ENCODE peak calls at places on chromosomes 2 and 18, in seven cellular contexts. Y, R, F, L, W, V and O are unnamed samples.

GRCh38 chr2:99729104-99729503 is 239.3 kb upstream of the REV1 start:
- DNase-seq in Y (no peak), V (no peak), R (no peak), L (peak; percentile 14), W (no peak), F (no peak), O (no peak)

GRCh38 chr18:45521777-45522176 is 93.5 kb upstream of the SLC14A2 start:
- DNase-seq in V (peak; percentile 28), Y (no peak), F (peak; percentile 19), R (peak; percentile 85), L (no peak), W (no peak), O (peak; percentile 25)

GRCh38 chr2:151632993-151633592 is 101.2 kb downstream of the NEB start:
- DNase-seq in V (peak; percentile 26), L (peak; percentile 49), R (peak; percentile 53), W (no peak), Y (no peak), F (no peak), O (no peak)

GRCh38 chr2:167692191-167692590 is 555.2 kb downstream of the STK39 start:
- DNase-seq in V (peak; percentile 62), L (peak; percentile 38), R (peak; percentile 30), W (no peak), F (no peak), Y (no peak), O (no peak)

GRCh38 chr18:35469696-35470095 is 28.1 kb downstream of the INO80C start:
- DNase-seq in V (no peak), W (no peak), Y (no peak), R (peak; percentile 16), L (peak; percentile 47), F (no peak), O (no peak)

GRCh38 chr18:44474596-44474995 is 206.1 kb upstream of the SETBP1 start:
- DNase-seq in L (no peak), F (no peak), Y (no peak), V (no peak), W (no peak), R (no peak), O (no peak)

GRCh38 chr2:204491528-204491927 is 53.7 kb upstream of the PARD3B start:
- DNase-seq in V (peak; percentile 83), Y (no peak), R (peak; percentile 29), F (no peak), L (peak; percentile 76), W (no peak), O (no peak)

GRCh38 chr2:11393711-11394236 is 49.3 kb upstream of the ROCK2 start:
- DNase-seq in Y (no peak), V (no peak), F (no peak), W (no peak), L (peak; percentile 49), R (peak; percentile 54), O (no peak)

GRCh38 chr18:28018361-28018760 is 158.6 kb downstream of the CDH2 start:
- DNase-seq in Y (no peak), R (no peak), F (no peak), W (no peak), L (no peak), V (no peak), O (no peak)

GRCh38 chr18:48889981-48890735 is 60.6 kb downstream of the SMAD7 start:
- DNase-seq in Y (no peak), F (no peak), R (no peak), V (no peak), L (no peak), W (no peak), O (no peak)

GRCh38 chr2:59899692-59900091 is 653.8 kb downstream of the BCL11A start:
- DNase-seq in R (no peak), Y (no peak), W (no peak), F (no peak), V (no peak), L (no peak), O (no peak)

GRCh38 chr18:51149605-51150429 is 47.7 kb downstream of the MEX3C start:
- DNase-seq in Y (no peak), R (peak; percentile 69), L (peak; percentile 72), W (no peak), V (peak; percentile 84), F (no peak), O (no peak)

GRCh38 chr2:239246723-239247122 is 154.1 kb downstream of the HDAC4 start:
- DNase-seq in R (no peak), V (peak; percentile 70), L (no peak), Y (no peak), F (no peak), W (peak; percentile 60), O (no peak)

DNA sequence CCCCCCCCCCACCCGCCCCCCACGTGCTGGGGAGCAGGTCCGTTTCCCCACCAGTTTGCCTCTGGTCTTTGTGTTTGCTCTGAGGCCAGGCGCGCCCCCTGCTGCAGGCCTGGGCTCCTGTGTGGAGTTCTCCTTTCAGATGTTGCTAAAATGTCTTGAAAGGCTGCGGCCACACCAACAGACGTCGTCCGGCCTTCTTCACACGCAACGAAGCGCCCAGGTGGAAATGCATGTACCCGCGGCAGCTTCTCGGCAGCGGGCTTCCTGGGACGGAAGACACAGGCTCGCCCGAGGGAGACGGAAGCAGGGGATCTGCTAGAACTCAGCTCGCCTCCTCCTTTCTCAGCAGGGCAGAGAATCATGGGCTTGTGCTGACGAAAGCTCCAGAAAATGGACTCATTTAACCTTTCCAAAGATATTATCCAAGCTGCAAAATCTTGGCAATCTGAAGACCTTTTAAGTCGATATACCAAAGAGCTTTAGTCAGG is 125.3 kb upstream of the ZNF516 start:
- DNase-seq in Y (peak; percentile 60), R (peak; percentile 82), L (peak; percentile 77), V (peak; percentile 75), W (peak; percentile 76), F (peak; percentile 40), O (peak; percentile 36)
- TF ChIP-seq CTCF in Y (peak; percentile 81), R (peak; percentile 61), L (peak; percentile 78), V (peak; percentile 62), W (peak; percentile 57), F (peak; percentile 52), O (no peak)

DNA sequence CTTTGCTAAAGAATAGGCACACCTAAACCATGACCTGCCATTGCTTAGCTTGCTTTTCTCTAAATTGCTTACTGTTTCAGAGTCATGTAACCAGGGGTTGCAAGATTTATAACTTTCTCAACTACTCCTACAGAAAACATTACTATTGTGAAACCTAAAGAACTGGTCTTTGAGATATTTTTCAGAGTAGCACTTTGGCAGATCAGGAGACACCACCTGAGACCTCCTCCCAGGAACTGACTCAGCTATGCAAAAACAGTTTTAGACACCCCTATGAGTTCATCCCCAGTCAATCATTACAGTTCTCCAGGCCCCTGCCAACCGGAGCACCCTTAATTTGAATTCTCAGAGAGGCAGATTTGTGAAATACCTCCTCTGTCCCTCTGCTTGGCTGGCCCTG is 80.3 kb downstream of the MBOAT2 start:
- DNase-seq in F (no peak), Y (no peak), V (peak; percentile 21), W (no peak), L (peak; percentile 10), R (no peak), O (no peak)
- TF ChIP-seq CTCF in F (no peak), Y (no peak), V (no peak), W (no peak), L (no peak), R (no peak), O (no peak)

GRCh38 chr2:218382785-218383184 is 712 bp downstream of the SLC11A1 start:
- DNase-seq in W (no peak), Y (no peak), V (no peak), L (no peak), R (no peak), F (no peak), O (no peak)

GRCh38 chr2:218378053-218378452 is 4.0 kb upstream of the SLC11A1 start:
- DNase-seq in F (no peak), R (no peak), W (no peak), Y (no peak), V (peak; percentile 43), L (no peak), O (no peak)

GRCh38 chr2:218384975-218385374 is 2.9 kb downstream of the SLC11A1 start:
- DNase-seq in L (no peak), Y (no peak), V (no peak), R (no peak), W (no peak), F (no peak), O (no peak)

GRCh38 chr2:218383892-218384519 is 1.9 kb downstream of the SLC11A1 start:
- DNase-seq in L (peak; percentile 22), F (no peak), W (no peak), R (no peak), Y (no peak), V (peak; percentile 77), O (no peak)

GRCh38 chr2:218381916-218382366 is at the start of gene SLC11A1:
- DNase-seq in F (no peak), R (no peak), W (peak; percentile 46), V (no peak), Y (no peak), L (no peak), O (no peak)
- TF ChIP-seq CTCF in F (no peak), R (no peak), W (no peak), V (no peak), Y (no peak), L (no peak), O (no peak)

GRCh38 chr2:174681099-174681982 is 82.9 kb downstream of the CHRNA1 start:
- DNase-seq in V (peak; percentile 21), Y (no peak), R (peak; percentile 63), L (peak; percentile 47), W (no peak), F (no peak), O (no peak)
- TF ChIP-seq CTCF in V (no peak), Y (no peak), R (no peak), L (no peak), W (no peak), F (no peak), O (no peak)